ENCODE peak calls at places on chromosomes 5 and 9, in eight cellular contexts. One of them, this sample, is unnamed.

GRCh38 chr5:180486636-180487149 is 7.5 kb upstream of the CNOT6 start:
- DNase-seq in stimulated activated CD8-positive, alpha-beta memory T cell treated with anti-CD3 and anti-CD28 coated beads, Interleukin-7, amount 100 ng/mL, for 24 hours: no peak
- DNase-seq in stimulated activated CD4-positive, alpha-beta T cell treated with anti-CD3 and anti-CD28 coated beads, Interleukin-1b, Interleukin-23, amount 100 ng/mL, for 24 hours: no peak
- DNase-seq in SK-N-DZ: no peak
- DNase-seq in activated T-cell treated with anti-CD3 and anti-CD28 coated beads, Interleukin-2, amount 50 U/mL, for 24 hours: no peak
- DNase-seq in Ammon's horn: no peak
- DNase-seq in activated naive CD4-positive, alpha-beta T cell treated with anti-CD3 and anti-CD28 coated beads for 36 hours: no peak
- DNase-seq in globus pallidus: no peak
- DNase-seq in this sample: no peak

GRCh38 chr5:167049043-167049663 is 1242.3 kb upstream of the WWC1 start:
- DNase-seq in stimulated activated CD8-positive, alpha-beta memory T cell treated with anti-CD3 and anti-CD28 coated beads, Interleukin-7, amount 100 ng/mL, for 24 hours: no peak
- DNase-seq in stimulated activated CD4-positive, alpha-beta T cell treated with anti-CD3 and anti-CD28 coated beads, Interleukin-1b, Interleukin-23, amount 100 ng/mL, for 24 hours: no peak
- DNase-seq in SK-N-DZ: peak
- DNase-seq in activated T-cell treated with anti-CD3 and anti-CD28 coated beads, Interleukin-2, amount 50 U/mL, for 24 hours: no peak
- DNase-seq in Ammon's horn: peak
- DNase-seq in activated naive CD4-positive, alpha-beta T cell treated with anti-CD3 and anti-CD28 coated beads for 36 hours: peak
- DNase-seq in globus pallidus: peak
- DNase-seq in this sample: no peak

GRCh38 chr9:109652971-109653370 is 127.0 kb upstream of the PALM2AKAP2 start:
- DNase-seq in stimulated activated CD8-positive, alpha-beta memory T cell treated with anti-CD3 and anti-CD28 coated beads, Interleukin-7, amount 100 ng/mL, for 24 hours: no peak
- DNase-seq in stimulated activated CD4-positive, alpha-beta T cell treated with anti-CD3 and anti-CD28 coated beads, Interleukin-1b, Interleukin-23, amount 100 ng/mL, for 24 hours: no peak
- DNase-seq in SK-N-DZ: no peak
- DNase-seq in activated T-cell treated with anti-CD3 and anti-CD28 coated beads, Interleukin-2, amount 50 U/mL, for 24 hours: no peak
- DNase-seq in Ammon's horn: peak
- DNase-seq in activated naive CD4-positive, alpha-beta T cell treated with anti-CD3 and anti-CD28 coated beads for 36 hours: no peak
- DNase-seq in globus pallidus: peak
- DNase-seq in this sample: no peak

GRCh38 chr5:58156354-58156753 is 303.5 kb downstream of the PLK2 start:
- DNase-seq in stimulated activated CD8-positive, alpha-beta memory T cell treated with anti-CD3 and anti-CD28 coated beads, Interleukin-7, amount 100 ng/mL, for 24 hours: no peak
- DNase-seq in stimulated activated CD4-positive, alpha-beta T cell treated with anti-CD3 and anti-CD28 coated beads, Interleukin-1b, Interleukin-23, amount 100 ng/mL, for 24 hours: no peak
- DNase-seq in SK-N-DZ: peak
- DNase-seq in activated T-cell treated with anti-CD3 and anti-CD28 coated beads, Interleukin-2, amount 50 U/mL, for 24 hours: no peak
- DNase-seq in Ammon's horn: peak
- DNase-seq in activated naive CD4-positive, alpha-beta T cell treated with anti-CD3 and anti-CD28 coated beads for 36 hours: no peak
- DNase-seq in globus pallidus: no peak
- DNase-seq in this sample: no peak

GRCh38 chr5:173671121-173671949 is 54.9 kb upstream of the BOD1 start:
- DNase-seq in stimulated activated CD8-positive, alpha-beta memory T cell treated with anti-CD3 and anti-CD28 coated beads, Interleukin-7, amount 100 ng/mL, for 24 hours: no peak
- DNase-seq in stimulated activated CD4-positive, alpha-beta T cell treated with anti-CD3 and anti-CD28 coated beads, Interleukin-1b, Interleukin-23, amount 100 ng/mL, for 24 hours: no peak
- DNase-seq in SK-N-DZ: peak
- DNase-seq in activated T-cell treated with anti-CD3 and anti-CD28 coated beads, Interleukin-2, amount 50 U/mL, for 24 hours: no peak
- DNase-seq in Ammon's horn: peak
- DNase-seq in activated naive CD4-positive, alpha-beta T cell treated with anti-CD3 and anti-CD28 coated beads for 36 hours: no peak
- DNase-seq in globus pallidus: peak
- DNase-seq in this sample: peak

GRCh38 chr5:142881076-142881466 is 110.9 kb downstream of the ARHGAP26 start:
- DNase-seq in stimulated activated CD8-positive, alpha-beta memory T cell treated with anti-CD3 and anti-CD28 coated beads, Interleukin-7, amount 100 ng/mL, for 24 hours: no peak
- DNase-seq in stimulated activated CD4-positive, alpha-beta T cell treated with anti-CD3 and anti-CD28 coated beads, Interleukin-1b, Interleukin-23, amount 100 ng/mL, for 24 hours: no peak
- DNase-seq in SK-N-DZ: no peak
- DNase-seq in activated T-cell treated with anti-CD3 and anti-CD28 coated beads, Interleukin-2, amount 50 U/mL, for 24 hours: no peak
- DNase-seq in Ammon's horn: peak
- DNase-seq in activated naive CD4-positive, alpha-beta T cell treated with anti-CD3 and anti-CD28 coated beads for 36 hours: no peak
- DNase-seq in globus pallidus: peak
- DNase-seq in this sample: peak

GRCh38 chr9:109990541-109990940 is 210.5 kb downstream of the PALM2AKAP2 start:
- DNase-seq in stimulated activated CD8-positive, alpha-beta memory T cell treated with anti-CD3 and anti-CD28 coated beads, Interleukin-7, amount 100 ng/mL, for 24 hours: no peak
- DNase-seq in stimulated activated CD4-positive, alpha-beta T cell treated with anti-CD3 and anti-CD28 coated beads, Interleukin-1b, Interleukin-23, amount 100 ng/mL, for 24 hours: no peak
- DNase-seq in SK-N-DZ: no peak
- DNase-seq in activated T-cell treated with anti-CD3 and anti-CD28 coated beads, Interleukin-2, amount 50 U/mL, for 24 hours: no peak
- DNase-seq in Ammon's horn: no peak
- DNase-seq in activated naive CD4-positive, alpha-beta T cell treated with anti-CD3 and anti-CD28 coated beads for 36 hours: no peak
- DNase-seq in globus pallidus: no peak
- DNase-seq in this sample: no peak

GRCh38 chr9:15961217-15961616 is 408.4 kb downstream of the CCDC171 start:
- DNase-seq in stimulated activated CD8-positive, alpha-beta memory T cell treated with anti-CD3 and anti-CD28 coated beads, Interleukin-7, amount 100 ng/mL, for 24 hours: no peak
- DNase-seq in stimulated activated CD4-positive, alpha-beta T cell treated with anti-CD3 and anti-CD28 coated beads, Interleukin-1b, Interleukin-23, amount 100 ng/mL, for 24 hours: no peak
- DNase-seq in SK-N-DZ: no peak
- DNase-seq in activated T-cell treated with anti-CD3 and anti-CD28 coated beads, Interleukin-2, amount 50 U/mL, for 24 hours: no peak
- DNase-seq in Ammon's horn: no peak
- DNase-seq in activated naive CD4-positive, alpha-beta T cell treated with anti-CD3 and anti-CD28 coated beads for 36 hours: no peak
- DNase-seq in globus pallidus: no peak
- DNase-seq in this sample: no peak

GRCh38 chr5:148972958-148973357 is 89.9 kb downstream of the SH3TC2 start:
- DNase-seq in stimulated activated CD8-positive, alpha-beta memory T cell treated with anti-CD3 and anti-CD28 coated beads, Interleukin-7, amount 100 ng/mL, for 24 hours: no peak
- DNase-seq in stimulated activated CD4-positive, alpha-beta T cell treated with anti-CD3 and anti-CD28 coated beads, Interleukin-1b, Interleukin-23, amount 100 ng/mL, for 24 hours: no peak
- DNase-seq in SK-N-DZ: no peak
- DNase-seq in activated T-cell treated with anti-CD3 and anti-CD28 coated beads, Interleukin-2, amount 50 U/mL, for 24 hours: no peak
- DNase-seq in Ammon's horn: peak
- DNase-seq in activated naive CD4-positive, alpha-beta T cell treated with anti-CD3 and anti-CD28 coated beads for 36 hours: no peak
- DNase-seq in globus pallidus: no peak
- DNase-seq in this sample: peak

GRCh38 chr5:57172466-57172961 is 1.3 kb upstream of the GPBP1 start:
- DNase-seq in stimulated activated CD8-positive, alpha-beta memory T cell treated with anti-CD3 and anti-CD28 coated beads, Interleukin-7, amount 100 ng/mL, for 24 hours: no peak
- DNase-seq in stimulated activated CD4-positive, alpha-beta T cell treated with anti-CD3 and anti-CD28 coated beads, Interleukin-1b, Interleukin-23, amount 100 ng/mL, for 24 hours: no peak
- DNase-seq in SK-N-DZ: peak
- DNase-seq in activated T-cell treated with anti-CD3 and anti-CD28 coated beads, Interleukin-2, amount 50 U/mL, for 24 hours: peak
- DNase-seq in Ammon's horn: no peak
- DNase-seq in activated naive CD4-positive, alpha-beta T cell treated with anti-CD3 and anti-CD28 coated beads for 36 hours: peak
- DNase-seq in globus pallidus: peak
- DNase-seq in this sample: no peak

GRCh38 chr5:123937230-123937629 is 425.3 kb downstream of the CSNK1G3 start:
- DNase-seq in stimulated activated CD8-positive, alpha-beta memory T cell treated with anti-CD3 and anti-CD28 coated beads, Interleukin-7, amount 100 ng/mL, for 24 hours: no peak
- DNase-seq in stimulated activated CD4-positive, alpha-beta T cell treated with anti-CD3 and anti-CD28 coated beads, Interleukin-1b, Interleukin-23, amount 100 ng/mL, for 24 hours: no peak
- DNase-seq in SK-N-DZ: peak
- DNase-seq in activated T-cell treated with anti-CD3 and anti-CD28 coated beads, Interleukin-2, amount 50 U/mL, for 24 hours: no peak
- DNase-seq in Ammon's horn: peak
- DNase-seq in activated naive CD4-positive, alpha-beta T cell treated with anti-CD3 and anti-CD28 coated beads for 36 hours: peak
- DNase-seq in globus pallidus: peak
- DNase-seq in this sample: peak

GRCh38 chr9:132802121-132802795 is 75.8 kb downstream of the AK8 start:
- DNase-seq in stimulated activated CD8-positive, alpha-beta memory T cell treated with anti-CD3 and anti-CD28 coated beads, Interleukin-7, amount 100 ng/mL, for 24 hours: no peak
- DNase-seq in stimulated activated CD4-positive, alpha-beta T cell treated with anti-CD3 and anti-CD28 coated beads, Interleukin-1b, Interleukin-23, amount 100 ng/mL, for 24 hours: no peak
- DNase-seq in SK-N-DZ: no peak
- DNase-seq in activated T-cell treated with anti-CD3 and anti-CD28 coated beads, Interleukin-2, amount 50 U/mL, for 24 hours: no peak
- DNase-seq in Ammon's horn: no peak
- DNase-seq in activated naive CD4-positive, alpha-beta T cell treated with anti-CD3 and anti-CD28 coated beads for 36 hours: no peak
- DNase-seq in globus pallidus: no peak
- DNase-seq in this sample: no peak

GRCh38 chr9:127975376-127976315 is 5.1 kb downstream of the EEIG1 start:
- DNase-seq in stimulated activated CD8-positive, alpha-beta memory T cell treated with anti-CD3 and anti-CD28 coated beads, Interleukin-7, amount 100 ng/mL, for 24 hours: no peak
- DNase-seq in stimulated activated CD4-positive, alpha-beta T cell treated with anti-CD3 and anti-CD28 coated beads, Interleukin-1b, Interleukin-23, amount 100 ng/mL, for 24 hours: no peak
- DNase-seq in SK-N-DZ: no peak
- DNase-seq in activated T-cell treated with anti-CD3 and anti-CD28 coated beads, Interleukin-2, amount 50 U/mL, for 24 hours: peak
- DNase-seq in Ammon's horn: peak
- DNase-seq in activated naive CD4-positive, alpha-beta T cell treated with anti-CD3 and anti-CD28 coated beads for 36 hours: no peak
- DNase-seq in globus pallidus: peak
- DNase-seq in this sample: no peak

GRCh38 chr5:176535101-176535654 is 2.0 kb downstream of the RNF44 start:
- DNase-seq in stimulated activated CD8-positive, alpha-beta memory T cell treated with anti-CD3 and anti-CD28 coated beads, Interleukin-7, amount 100 ng/mL, for 24 hours: no peak
- DNase-seq in stimulated activated CD4-positive, alpha-beta T cell treated with anti-CD3 and anti-CD28 coated beads, Interleukin-1b, Interleukin-23, amount 100 ng/mL, for 24 hours: no peak
- DNase-seq in SK-N-DZ: no peak
- DNase-seq in activated T-cell treated with anti-CD3 and anti-CD28 coated beads, Interleukin-2, amount 50 U/mL, for 24 hours: peak
- DNase-seq in Ammon's horn: peak
- DNase-seq in activated naive CD4-positive, alpha-beta T cell treated with anti-CD3 and anti-CD28 coated beads for 36 hours: peak
- DNase-seq in globus pallidus: no peak
- DNase-seq in this sample: no peak

GRCh38 chr5:93401844-93402243 is 179.2 kb downstream of the NR2F1-AS1 start:
- DNase-seq in stimulated activated CD8-positive, alpha-beta memory T cell treated with anti-CD3 and anti-CD28 coated beads, Interleukin-7, amount 100 ng/mL, for 24 hours: no peak
- DNase-seq in stimulated activated CD4-positive, alpha-beta T cell treated with anti-CD3 and anti-CD28 coated beads, Interleukin-1b, Interleukin-23, amount 100 ng/mL, for 24 hours: no peak
- DNase-seq in SK-N-DZ: no peak
- DNase-seq in activated T-cell treated with anti-CD3 and anti-CD28 coated beads, Interleukin-2, amount 50 U/mL, for 24 hours: no peak
- DNase-seq in Ammon's horn: no peak
- DNase-seq in activated naive CD4-positive, alpha-beta T cell treated with anti-CD3 and anti-CD28 coated beads for 36 hours: no peak
- DNase-seq in globus pallidus: no peak
- DNase-seq in this sample: no peak

GRCh38 chr9:17942498-17942897 is 363.6 kb downstream of the SH3GL2 start:
- DNase-seq in stimulated activated CD8-positive, alpha-beta memory T cell treated with anti-CD3 and anti-CD28 coated beads, Interleukin-7, amount 100 ng/mL, for 24 hours: no peak
- DNase-seq in stimulated activated CD4-positive, alpha-beta T cell treated with anti-CD3 and anti-CD28 coated beads, Interleukin-1b, Interleukin-23, amount 100 ng/mL, for 24 hours: no peak
- DNase-seq in SK-N-DZ: no peak
- DNase-seq in activated T-cell treated with anti-CD3 and anti-CD28 coated beads, Interleukin-2, amount 50 U/mL, for 24 hours: no peak
- DNase-seq in Ammon's horn: no peak
- DNase-seq in activated naive CD4-positive, alpha-beta T cell treated with anti-CD3 and anti-CD28 coated beads for 36 hours: no peak
- DNase-seq in globus pallidus: no peak
- DNase-seq in this sample: no peak

This sample was measured in right cardiac atrium.